ENCODE peak calls at places on chromosome 21, in four cellular contexts. F is HL-60, Z is GM12878, S is K562. C is an unnamed sample.

GRCh38 chr21:37547615-37547975 is 181.0 kb downstream of the DYRK1A start:
- DNase-seq in S (no peak), F (no peak), Z (no peak), C (no peak)

GRCh38 chr21:37520801-37521200 is 154.2 kb downstream of the DYRK1A start:
- DNase-seq in F (no peak), S (no peak), Z (no peak), C (no peak)

GRCh38 chr21:33673473-33673872 is 31.2 kb downstream of the ITSN1 start:
- DNase-seq in S (no peak), F (no peak), Z (no peak), C (no peak)

GRCh38 chr21:44348861-44349260 is 4.6 kb upstream of the TRPM2 start:
- DNase-seq in F (no peak), Z (no peak), S (no peak), C (no peak)

GRCh38 chr21:38267991-38268858 is 11.4 kb downstream of the KCNJ15 start:
- DNase-seq in Z (peak), S (no peak), F (no peak), C (no peak)

GRCh38 chr21:45982256-45982757 is 737 bp downstream of the COL6A1 start:
- DNase-seq in F (no peak), S (no peak), Z (no peak), C (peak)

GRCh38 chr21:35438643-35439404 is 389.7 kb upstream of the RUNX1 start:
- DNase-seq in S (no peak), F (peak), Z (peak), C (no peak)

GRCh38 chr21:28624626-28625025 is 368.1 kb downstream of the LTN1 start:
- DNase-seq in F (no peak), S (no peak), Z (no peak), C (no peak)

GRCh38 chr21:33647560-33647959 is 5.3 kb downstream of the ITSN1 start:
- DNase-seq in S (no peak), Z (no peak), F (no peak), C (no peak)

GRCh38 chr21:40102682-40103081 is 235.4 kb downstream of the PCP4 start:
- DNase-seq in F (no peak), Z (no peak), S (no peak), C (no peak)

GRCh38 chr21:44814498-44815023 is 3.3 kb downstream of the SUMO3 start:
- DNase-seq in Z (no peak), F (no peak), S (no peak), C (no peak)

GRCh38 chr21:31099122-31099521 is 60.8 kb upstream of the KRTAP19-8 start:
- DNase-seq in S (no peak), F (no peak), Z (no peak), C (no peak)

GRCh38 chr21:31103163-31103562 is 64.9 kb upstream of the KRTAP19-8 start:
- DNase-seq in S (no peak), F (no peak), Z (no peak), C (no peak)

GRCh38 chr21:31103571-31104265 is 65.4 kb upstream of the KRTAP19-8 start:
- DNase-seq in Z (no peak), F (no peak), S (no peak), C (no peak)

GRCh38 chr21:31092867-31093266 is 54.6 kb upstream of the KRTAP19-8 start:
- DNase-seq in F (no peak), Z (no peak), S (no peak), C (no peak)

GRCh38 chr21:31098576-31099005 is 60.3 kb upstream of the KRTAP19-8 start:
- DNase-seq in S (peak), Z (no peak), F (peak), C (peak)
- TF ChIP-seq SPI1 in S (no peak), Z (peak), F (no peak), C (peak)

GRCh38 chr21:25107708-25108107 is 499.6 kb downstream of the MRPL39 start:
- DNase-seq in S (no peak), F (peak), Z (no peak), C (no peak)
- TF ChIP-seq SPI1 in S (no peak), F (no peak), Z (no peak), C (no peak)

GRCh38 chr21:41958886-41959563 is 5.2 kb upstream of the C2CD2 start:
- DNase-seq in Z (no peak), S (no peak), F (no peak), C (no peak)
- TF ChIP-seq SPI1 in Z (no peak), S (no peak), F (no peak), C (no peak)

GRCh38 chr21:15947707-15948106 is 217.9 kb downstream of the USP25 start:
- DNase-seq in Z (no peak), S (no peak), F (no peak), C (no peak)

GRCh38 chr21:15943009-15943666 is 213.4 kb downstream of the USP25 start:
- DNase-seq in Z (no peak), F (no peak), S (no peak), C (no peak)
- TF ChIP-seq SPI1 in Z (no peak), F (no peak), S (no peak), C (no peak)